ENCODE peak calls at places on chromosomes 2 and 18, in eight cellular contexts. One of them, this sample, is unnamed.

GRCh38 chr2:100924520-100925451 is 77.3 kb upstream of the RPL31 start:
- DNase-seq in HFFc6: peak
- DNase-seq in CD8-positive, alpha-beta memory T cell: peak
- DNase-seq in LoVo: no peak
- DNase-seq in NCI-H1092: no peak
- DNase-seq in hepatic stellate cell: peak
- DNase-seq in PC-9: no peak
- DNase-seq in T-cell: no peak
- DNase-seq in this sample: no peak

GRCh38 chr2:134667541-134667940 is 51.3 kb downstream of the TMEM163 start:
- DNase-seq in HFFc6: no peak
- DNase-seq in CD8-positive, alpha-beta memory T cell: no peak
- DNase-seq in LoVo: no peak
- DNase-seq in NCI-H1092: no peak
- DNase-seq in hepatic stellate cell: no peak
- DNase-seq in PC-9: no peak
- DNase-seq in T-cell: no peak
- DNase-seq in this sample: no peak

GRCh38 chr2:113705982-113706523 is 50.4 kb downstream of the SLC35F5 start:
- DNase-seq in HFFc6: no peak
- DNase-seq in CD8-positive, alpha-beta memory T cell: no peak
- DNase-seq in LoVo: no peak
- DNase-seq in NCI-H1092: no peak
- DNase-seq in hepatic stellate cell: no peak
- DNase-seq in PC-9: no peak
- DNase-seq in T-cell: no peak
- DNase-seq in this sample: peak

GRCh38 chr2:72933207-72933606 is 15.9 kb downstream of the EMX1 start:
- DNase-seq in HFFc6: no peak
- DNase-seq in CD8-positive, alpha-beta memory T cell: no peak
- DNase-seq in LoVo: no peak
- DNase-seq in NCI-H1092: no peak
- DNase-seq in hepatic stellate cell: no peak
- DNase-seq in PC-9: no peak
- DNase-seq in T-cell: no peak
- DNase-seq in this sample: no peak

GRCh38 chr2:132416996-132417395 is 391 bp downstream of the GPR39 start:
- DNase-seq in HFFc6: no peak
- DNase-seq in CD8-positive, alpha-beta memory T cell: no peak
- DNase-seq in LoVo: no peak
- DNase-seq in NCI-H1092: no peak
- DNase-seq in hepatic stellate cell: no peak
- DNase-seq in PC-9: no peak
- DNase-seq in T-cell: no peak
- DNase-seq in this sample: no peak

GRCh38 chr18:51765712-51766360 is 568.4 kb upstream of the MEX3C start:
- DNase-seq in HFFc6: no peak
- DNase-seq in CD8-positive, alpha-beta memory T cell: no peak
- DNase-seq in LoVo: no peak
- DNase-seq in NCI-H1092: no peak
- DNase-seq in hepatic stellate cell: no peak
- DNase-seq in PC-9: no peak
- DNase-seq in T-cell: no peak
- DNase-seq in this sample: no peak

GRCh38 chr2:140383781-140384180 is 1603.6 kb upstream of the NXPH2 start:
- DNase-seq in HFFc6: no peak
- DNase-seq in CD8-positive, alpha-beta memory T cell: no peak
- DNase-seq in LoVo: no peak
- DNase-seq in NCI-H1092: no peak
- DNase-seq in hepatic stellate cell: no peak
- DNase-seq in PC-9: no peak
- DNase-seq in T-cell: no peak
- DNase-seq in this sample: no peak

GRCh38 chr2:79131687-79132086 is 11.4 kb downstream of the REG1A start:
- DNase-seq in HFFc6: no peak
- DNase-seq in CD8-positive, alpha-beta memory T cell: no peak
- DNase-seq in LoVo: no peak
- DNase-seq in NCI-H1092: no peak
- DNase-seq in hepatic stellate cell: no peak
- DNase-seq in PC-9: no peak
- DNase-seq in T-cell: no peak
- DNase-seq in this sample: no peak

GRCh38 chr2:7010376-7010775 is 93.2 kb downstream of the RNF144A start:
- DNase-seq in HFFc6: no peak
- DNase-seq in CD8-positive, alpha-beta memory T cell: no peak
- DNase-seq in LoVo: no peak
- DNase-seq in NCI-H1092: no peak
- DNase-seq in hepatic stellate cell: no peak
- DNase-seq in PC-9: no peak
- DNase-seq in T-cell: no peak
- DNase-seq in this sample: no peak

GRCh38 chr2:58197894-58198293 is 43.2 kb downstream of the FANCL start:
- DNase-seq in HFFc6: no peak
- DNase-seq in CD8-positive, alpha-beta memory T cell: no peak
- DNase-seq in LoVo: no peak
- DNase-seq in NCI-H1092: no peak
- DNase-seq in hepatic stellate cell: no peak
- DNase-seq in PC-9: no peak
- DNase-seq in T-cell: no peak
- DNase-seq in this sample: no peak